ENCODE peak calls at places on chromosome 9, in nine cellular contexts. O is ovary, D is stomach, E is right lobe of liver, P is adrenal gland, R is HepG2, U is uterus, H is upper lobe of left lung, L is spleen. S is an unnamed sample.

GRCh38 chr9:101362450-101362849 is 22.4 kb downstream of the BAAT start:
- DNase-seq in P (no peak), O (no peak), R (no peak), L (no peak), E (no peak), D (no peak), H (no peak), U (no peak), S (no peak)

GRCh38 chr9:76425677-76426453 is 31.6 kb upstream of the RFK start:
- DNase-seq in L (no peak), O (no peak), U (no peak), D (no peak), E (no peak), R (no peak), H (no peak), P (no peak), S (no peak)

GRCh38 chr9:119963798-119964372 is 594.6 kb upstream of the BRINP1 start:
- DNase-seq in O (no peak), D (peak; percentile 25), R (peak; percentile 39), U (no peak), H (peak; percentile 31), P (no peak), L (no peak), E (no peak), S (no peak)

GRCh38 chr9:127418037-127418471 is 6.1 kb upstream of the ZNF79 start:
- DNase-seq in D (no peak), L (no peak), E (no peak), R (peak; percentile 44), O (no peak), H (no peak), U (no peak), P (no peak), S (no peak)

GRCh38 chr9:110592075-110592830 is 12.7 kb upstream of the SVEP1 start:
- DNase-seq in U (no peak), L (no peak), H (no peak), E (no peak), R (no peak), P (no peak), O (no peak), D (no peak), S (no peak)

GRCh38 chr9:70110194-70111041 is 66.8 kb downstream of the MAMDC2 start:
- DNase-seq in E (no peak), L (no peak), R (no peak), H (no peak), P (no peak), D (no peak), O (no peak), U (no peak), S (no peak)

GRCh38 chr9:128296340-128297220 is 20.5 kb downstream of the SWI5 start:
- DNase-seq in E (no peak), O (no peak), H (no peak), R (peak; percentile 46), D (peak; percentile 33), L (no peak), U (no peak), P (no peak), S (no peak)

GRCh38 chr9:136326061-136326776 is 1.1 kb upstream of the GPSM1 start:
- DNase-seq in D (no peak), R (no peak), P (no peak), E (no peak), H (no peak), L (no peak), U (no peak), O (peak; percentile 75), S (no peak)

GRCh38 chr9:137454145-137454505 is 5.0 kb downstream of the NSMF start:
- DNase-seq in U (peak; percentile 57), P (peak; percentile 74), E (peak; percentile 84), O (peak; percentile 72), D (peak; percentile 66), L (peak; percentile 92), R (no peak), H (peak; percentile 64), S (peak; percentile 75)

GRCh38 chr9:72363908-72364678 is 915 bp downstream of the ZFAND5 start:
- DNase-seq in E (peak; percentile 70), D (peak; percentile 68), L (peak; percentile 95), P (peak; percentile 67), H (peak; percentile 72), U (peak; percentile 58), O (peak; percentile 73), R (peak; percentile 20), S (no peak)

GRCh38 chr9:99259231-99259918 is 37.3 kb downstream of the SEC61B start:
- DNase-seq in P (peak; percentile 81), H (peak; percentile 81), U (peak; percentile 77), R (no peak), D (peak; percentile 73), L (peak; percentile 87), O (peak; percentile 74), E (peak; percentile 98), S (peak; percentile 95)

GRCh38 chr9:2018764-2019548 is 3.8 kb downstream of the SMARCA2 start:
- DNase-seq in H (no peak), D (no peak), R (no peak), L (no peak), E (no peak), U (no peak), O (no peak), P (no peak), S (no peak)

GRCh38 chr9:79880626-79881025 is 308.9 kb downstream of the TLE4 start:
- DNase-seq in L (no peak), U (no peak), D (no peak), P (no peak), E (no peak), H (no peak), O (no peak), R (no peak), S (no peak)

GRCh38 chr9:134384811-134385479 is 58.7 kb downstream of the RXRA start:
- DNase-seq in E (no peak), U (no peak), O (no peak), P (no peak), D (no peak), H (no peak), L (no peak), R (no peak), S (no peak)
- H3K4me3 ChIP-seq in E (no peak overlapping the region), U (no peak overlapping the region), O (no peak overlapping the region), P (no peak overlapping the region), D (no peak overlapping the region), H (no peak overlapping the region), L (no peak overlapping the region), R (no peak overlapping the region), S (no peak overlapping the region)

GRCh38 chr9:21334969-21335632 is at the start of gene KLHL9:
- DNase-seq in E (peak; percentile 95), D (peak; percentile 93), O (peak; percentile 93), R (peak; percentile 82), H (peak; percentile 91), U (peak; percentile 91), L (peak; percentile 95), P (peak; percentile 94), S (peak; percentile 98)
- TF ChIP-seq POLR2A in E (peak; percentile 66), D (no peak), O (peak; percentile 65), R (peak; percentile 67), H (no peak), U (peak; percentile 71), L (no peak), P (peak; percentile 72), S (no peak)

GRCh38 chr9:8899541-8899940 is 1100.0 kb upstream of the DMAC1 start:
- DNase-seq in E (no peak), D (no peak), U (no peak), P (no peak), R (no peak), O (no peak), H (no peak), L (no peak), S (no peak)

GRCh38 chr9:8890695-8891094 is 1091.1 kb upstream of the DMAC1 start:
- DNase-seq in H (no peak), U (no peak), L (no peak), O (no peak), P (no peak), D (no peak), E (no peak), R (no peak), S (no peak)

DNA sequence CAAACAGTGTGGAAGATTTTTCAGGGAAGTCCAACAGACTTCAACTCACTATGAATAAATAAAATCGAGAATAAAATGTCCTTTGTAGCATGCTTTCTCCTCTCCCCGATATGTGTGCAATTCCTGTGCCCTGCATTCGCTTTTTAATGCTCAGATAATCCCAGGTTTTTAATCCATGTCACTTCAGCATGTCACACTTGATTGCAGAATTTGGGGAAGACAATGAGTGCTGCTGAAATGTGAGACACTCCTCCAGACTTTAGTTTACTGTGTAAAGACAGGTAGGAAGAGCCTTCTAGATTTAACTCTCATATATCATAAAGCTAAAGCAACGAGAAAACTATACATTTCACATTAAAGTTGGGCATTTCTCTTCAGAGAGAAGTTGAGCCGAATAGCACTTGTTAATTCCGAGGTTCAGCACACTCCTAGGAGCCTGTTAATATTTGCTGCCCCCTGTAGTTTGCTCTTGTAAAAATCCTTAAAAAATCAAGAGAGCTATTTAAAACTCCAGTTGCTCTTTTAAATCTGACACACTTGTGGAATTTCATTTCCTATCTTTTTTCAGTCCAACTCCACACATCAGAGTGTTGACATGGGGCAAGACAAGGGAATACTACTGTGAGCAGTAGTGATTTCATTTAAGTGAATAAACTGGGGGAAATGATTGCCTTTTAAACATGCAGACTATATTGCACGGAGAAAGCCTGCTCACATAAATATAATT is 1096.1 kb upstream of the DMAC1 start:
- DNase-seq in R (peak; percentile 30), L (no peak), U (no peak), O (no peak), E (no peak), P (no peak), H (no peak), D (no peak), S (no peak)
- TF ChIP-seq CTCF in R (peak; percentile 47), L (peak; percentile 36), U (peak; percentile 38), O (peak; percentile 63), E (peak; percentile 63), P (peak; percentile 63), H (peak; percentile 34), D (peak; percentile 40), S (no peak)

GRCh38 chr9:132804576-132805295 is 73.3 kb downstream of the AK8 start:
- DNase-seq in E (peak; percentile 35), L (no peak), D (no peak), R (no peak), U (no peak), P (no peak), H (no peak), O (no peak), S (peak; percentile 60)

GRCh38 chr9:132800038-132800648 is 77.9 kb downstream of the AK8 start:
- DNase-seq in H (peak; percentile 76), D (peak; percentile 86), U (peak; percentile 46), P (peak; percentile 77), L (peak; percentile 85), O (peak; percentile 78), E (peak; percentile 72), R (peak; percentile 54), S (peak; percentile 72)

GRCh38 chr9:132802121-132802795 is 75.8 kb downstream of the AK8 start:
- DNase-seq in R (no peak), O (no peak), H (no peak), L (no peak), P (no peak), D (no peak), E (peak; percentile 26), U (no peak), S (no peak)

GRCh38 chr9:132798817-132799790 is 79.0 kb downstream of the AK8 start:
- DNase-seq in H (peak; percentile 77), U (no peak), D (peak; percentile 68), O (peak; percentile 39), P (peak; percentile 75), E (peak; percentile 39), R (peak; percentile 27), L (no peak), S (no peak)

DNA sequence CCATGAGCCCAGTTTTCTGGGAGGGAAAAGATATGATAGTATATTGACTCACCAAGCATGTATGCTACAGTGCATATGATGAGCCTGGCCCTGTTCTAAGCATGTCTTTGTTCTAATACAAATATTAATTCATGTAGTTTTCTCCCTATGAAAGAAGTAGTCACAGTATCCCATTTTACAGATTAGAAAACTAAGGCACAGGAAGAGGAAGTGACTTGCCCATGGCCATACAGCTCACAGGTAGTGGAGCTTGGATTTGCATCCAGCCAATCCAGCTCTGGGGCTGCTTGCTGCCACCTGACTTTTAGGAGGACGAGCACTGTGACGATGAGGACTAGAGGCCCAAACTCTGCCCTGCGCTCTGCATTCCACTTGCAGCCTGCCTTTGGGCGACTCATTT is 76.4 kb downstream of the AK8 start:
- DNase-seq in P (no peak), L (no peak), E (no peak), O (no peak), U (no peak), D (no peak), H (no peak), R (no peak), S (peak; percentile 3)
- H3K4me3 ChIP-seq in P (no peak overlapping the region), L (no peak overlapping the region), E (no peak overlapping the region), O (no peak overlapping the region), U (no peak overlapping the region), D (no peak overlapping the region), H (no peak overlapping the region), R (no peak overlapping the region), S (no peak overlapping the region)

S was measured in lower leg skin.